ENCODE peak calls at places on chromosomes 13 and 19, in five cellular contexts. N, A, H, O and F are unnamed samples.

GRCh38 chr19:45528744-45529453 is 21.6 kb downstream of the VASP start:
- DNase-seq in H (peak; percentile 74), N (no peak), O (peak; percentile 81), A (no peak), F (no peak)

GRCh38 chr19:42290523-42291436 is 11.2 kb upstream of the PRR19 start:
- DNase-seq in H (no peak), A (peak; percentile 71), N (no peak), O (peak; percentile 28), F (no peak)

GRCh38 chr19:32269831-32270230 is 75.6 kb upstream of the ZNF507 start:
- DNase-seq in H (peak; percentile 81), O (no peak), N (no peak), A (no peak), F (no peak)

GRCh38 chr13:22091971-22092300 is 421.1 kb downstream of the FGF9 start:
- DNase-seq in H (no peak), N (no peak), O (no peak), A (no peak), F (no peak)

GRCh38 chr19:35262101-35262761 is 6.5 kb upstream of the USF2 start:
- DNase-seq in N (no peak), H (no peak), A (no peak), O (no peak), F (peak; percentile 29)

GRCh38 chr13:45750566-45750965 is 48.4 kb downstream of the CBY2 start:
- DNase-seq in N (no peak), A (no peak), H (no peak), O (no peak), F (no peak)

GRCh38 chr19:31113250-31113685 is 236.0 kb downstream of the TSHZ3 start:
- DNase-seq in H (no peak), O (no peak), A (no peak), N (peak; percentile 39), F (no peak)

GRCh38 chr19:51020988-51021651 is 1.6 kb upstream of the KLK10 start:
- DNase-seq in A (peak; percentile 40), O (peak; percentile 48), N (peak; percentile 51), H (peak; percentile 70), F (peak; percentile 58)

GRCh38 chr13:110937511-110938303 is 22.8 kb upstream of the ANKRD10 start:
- DNase-seq in H (no peak), N (no peak), O (no peak), A (no peak), F (no peak)

GRCh38 chr13:94327318-94327717 is 152.2 kb downstream of the DCT start:
- DNase-seq in A (peak; percentile 49), N (no peak), O (no peak), H (no peak), F (no peak)

GRCh38 chr13:25375727-25376358 is 4.1 kb downstream of the ATP8A2 start:
- DNase-seq in A (peak; percentile 56), N (peak; percentile 31), O (peak; percentile 59), H (peak; percentile 7), F (no peak)

GRCh38 chr19:45578861-45579260 is 5.7 kb downstream of the OPA3 start:
- DNase-seq in O (no peak), A (no peak), N (no peak), H (no peak), F (no peak)

GRCh38 chr13:26560456-26560855 is 3.0 kb downstream of the WASF3 start:
- DNase-seq in H (no peak), N (no peak), A (no peak), O (no peak), F (no peak)

GRCh38 chr13:26557393-26558073 is at the start of gene WASF3:
- DNase-seq in N (peak; percentile 90), A (peak; percentile 60), H (peak; percentile 94), O (peak; percentile 93), F (peak; percentile 95)

GRCh38 chr13:26557051-26557392 is 461 bp upstream of the WASF3 start:
- DNase-seq in N (no peak), A (no peak), O (no peak), H (no peak), F (no peak)

GRCh38 chr13:26558912-26559485 is 1.5 kb downstream of the WASF3 start:
- DNase-seq in N (no peak), A (no peak), H (no peak), O (no peak), F (no peak)

DNA sequence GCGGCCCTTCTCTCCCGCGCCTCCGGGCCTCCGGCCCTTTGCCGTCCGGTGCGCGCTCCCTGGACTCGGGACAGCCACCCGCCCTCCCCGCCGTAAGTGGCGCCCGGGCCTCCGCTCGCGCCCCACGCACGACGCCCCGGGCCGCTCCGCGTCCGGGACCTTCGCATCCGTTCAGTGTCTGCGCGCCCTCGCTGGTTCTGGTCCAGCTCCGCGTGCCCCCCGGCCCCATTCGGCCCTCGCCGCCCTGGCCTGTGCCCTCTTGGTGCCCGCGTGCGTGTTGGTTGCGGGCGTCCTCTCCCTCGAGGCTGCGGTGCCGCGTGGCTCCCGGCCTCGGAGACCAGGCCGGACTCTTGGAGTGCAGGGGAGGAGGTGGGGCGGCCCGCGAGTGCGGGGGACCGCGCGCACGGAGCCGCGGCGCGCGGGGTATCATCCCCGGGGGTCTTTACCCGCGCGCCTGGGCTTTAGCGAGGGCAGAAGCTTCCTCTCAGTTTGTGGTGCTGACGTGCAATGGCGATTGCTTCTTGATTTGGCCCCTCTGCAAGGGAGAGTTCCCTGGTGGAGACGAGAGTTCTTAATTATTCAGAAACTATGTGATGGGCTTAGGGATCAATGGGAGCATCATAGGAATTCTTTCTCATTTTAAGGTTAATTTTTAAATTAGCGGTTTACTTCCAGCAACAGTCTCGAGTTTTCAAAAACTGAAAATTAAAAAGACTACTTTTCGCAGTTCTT is 757 bp downstream of the WASF3 start:
- DNase-seq in H (no peak), A (no peak), N (peak; percentile 13), O (no peak), F (no peak)
- H3K27ac ChIP-seq in H (peak overlapping the region; percentile 53), A (no peak overlapping the region), N (peak overlapping the region; percentile 72), O (no peak overlapping the region), F (peak overlapping the region; percentile 26)

DNA sequence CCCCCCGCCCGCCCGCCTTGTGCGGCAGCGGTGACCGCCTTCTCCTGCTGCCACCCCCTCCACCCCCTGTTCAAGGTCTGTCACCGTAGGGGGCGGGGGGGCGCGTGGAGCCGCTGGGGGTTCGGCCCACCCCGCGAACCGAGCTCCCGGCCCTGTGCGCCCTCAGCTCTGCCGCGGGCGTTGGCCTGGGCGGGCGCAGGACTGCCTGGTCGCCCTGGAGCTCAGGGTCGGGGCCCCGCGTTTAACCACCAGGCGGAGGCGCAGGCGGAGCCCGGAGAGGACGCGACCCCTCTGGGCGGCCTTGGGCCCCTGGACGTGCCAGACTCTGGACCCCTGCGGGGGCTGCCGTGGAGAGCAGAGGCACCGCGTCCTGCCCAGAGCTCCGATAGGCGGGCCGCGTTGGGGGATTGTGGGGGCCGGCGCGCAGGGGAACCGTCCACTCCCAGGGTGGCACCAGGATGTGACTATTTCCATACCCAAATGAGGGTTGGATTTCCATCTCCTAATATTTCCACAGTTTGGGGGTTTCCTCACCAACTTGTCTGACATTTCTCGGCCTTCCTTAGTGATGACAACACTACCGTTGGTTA is 13.0 kb upstream of the USP29 start:
- DNase-seq in N (no peak), A (no peak), H (no peak), O (no peak), F (no peak)
- H3K4me1 ChIP-seq in N (no peaks in the 10 kb centered on the region), A (no peaks in the 10 kb centered on the region), H (no peaks in the 10 kb centered on the region), O (no peaks in the 10 kb centered on the region), F (no peaks in the 10 kb centered on the region)

DNA sequence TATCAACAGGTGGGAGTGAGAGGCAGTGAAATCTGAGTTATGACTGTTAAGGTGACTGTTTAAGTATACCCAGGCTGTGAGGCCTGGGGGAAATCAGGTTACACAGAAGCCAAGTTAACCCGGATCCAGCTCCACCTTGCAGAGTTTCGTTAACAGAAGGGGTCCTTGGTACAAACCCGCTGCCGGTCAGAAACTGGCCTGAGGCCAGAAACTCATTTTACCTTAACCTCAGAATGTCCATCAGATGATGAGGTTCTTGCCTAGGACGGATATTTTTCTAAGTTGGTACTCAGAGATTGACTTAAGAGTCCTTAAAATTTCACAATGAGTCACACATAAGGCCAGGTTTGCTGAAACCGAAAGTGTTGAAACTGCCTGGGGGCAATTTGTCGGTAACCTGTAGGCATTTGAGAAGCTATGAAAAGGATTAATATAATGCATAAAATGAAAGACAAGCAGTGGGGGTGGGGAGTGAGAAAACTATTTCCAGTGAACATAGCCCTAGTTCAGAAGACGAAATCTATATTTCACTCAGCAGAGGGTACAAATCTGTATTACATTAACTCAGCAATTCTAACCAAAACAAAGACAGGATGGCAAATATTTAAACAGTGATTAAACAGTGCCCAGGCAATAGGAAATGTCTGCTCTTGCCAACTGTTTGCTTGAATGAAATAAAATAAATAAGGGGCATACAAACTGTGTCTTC is 350.6 kb downstream of the KCNRG start:
- DNase-seq in A (peak; percentile 56), N (no peak), H (peak; percentile 30), O (no peak), F (no peak)
- H3K4me3 ChIP-seq in A (peak overlapping the region; percentile 51), N (no peak overlapping the region), H (no peak overlapping the region), O (no peak overlapping the region), F (no peak overlapping the region)

GRCh38 chr19:11166281-11167142 is 10.9 kb upstream of the SPC24 start:
- DNase-seq in A (no peak), O (no peak), N (no peak), H (no peak), F (no peak)
- H3K27ac ChIP-seq in A (no peak overlapping the region), O (no peak overlapping the region), N (peak overlapping the region; percentile 31), H (peak overlapping the region; percentile 72), F (peak overlapping the region; percentile 78)

GRCh38 chr13:102394158-102395053 is 7.4 kb downstream of the FGF14 start:
- DNase-seq in O (peak; percentile 72), H (peak; percentile 73), A (no peak), N (peak; percentile 73), F (peak; percentile 96)
- H3K4me1 ChIP-seq in O (no peaks in the 10 kb centered on the region), H (no peaks in the 10 kb centered on the region), A (no peaks in the 10 kb centered on the region), N (no peaks in the 10 kb centered on the region), F (peaks cover 1% of the 10 kb centered on the region)